ENCODE peak calls at places on chromosome 1, in eight cellular contexts. M is iris pigment epithelial cell, J is cerebellum, D is ELF-1, X is suprapubic skin, Y is GM03348, H is posterior vena cava, R is endothelial cell. T is an unnamed sample.

GRCh38 chr1:201850053-201850397 is 21.1 kb downstream of the IPO9 start:
- DNase-seq in J (no peak), M (peak), Y (peak), H (no peak), D (no peak), R (no peak), X (no peak), T (no peak)

GRCh38 chr1:115534106-115534505 is 107.7 kb upstream of the VANGL1 start:
- DNase-seq in D (peak), J (no peak), R (no peak), M (no peak), Y (no peak), H (no peak), X (no peak), T (no peak)

GRCh38 chr1:182433580-182433979 is 16.4 kb upstream of the RGSL1 start:
- DNase-seq in J (no peak), R (no peak), Y (no peak), M (no peak), X (no peak), D (no peak), H (no peak), T (no peak)

GRCh38 chr1:56532359-56532696 is 47.0 kb downstream of the PLPP3 start:
- DNase-seq in H (no peak), R (no peak), J (no peak), D (no peak), M (peak), X (no peak), Y (peak), T (no peak)

GRCh38 chr1:44810101-44810761 is 1.9 kb downstream of the BTBD19 start:
- DNase-seq in R (no peak), Y (no peak), M (peak), J (no peak), X (peak), D (no peak), H (peak), T (no peak)

GRCh38 chr1:183702087-183702812 is 49.1 kb upstream of the APOBEC4 start:
- DNase-seq in R (no peak), H (no peak), D (no peak), X (no peak), M (no peak), Y (no peak), J (no peak), T (no peak)

GRCh38 chr1:219732814-219733491 is 120.0 kb upstream of the ZC3H11B start:
- DNase-seq in J (no peak), H (no peak), D (no peak), Y (no peak), M (no peak), X (no peak), R (no peak), T (no peak)

GRCh38 chr1:95467036-95467435 is 233.0 kb downstream of the RWDD3 start:
- DNase-seq in J (no peak), D (no peak), X (no peak), H (no peak), R (no peak), Y (no peak), M (no peak), T (no peak)

GRCh38 chr1:18407166-18408045 is 73.3 kb upstream of the KLHDC7A start:
- DNase-seq in R (no peak), Y (no peak), M (no peak), D (peak), H (no peak), J (no peak), X (no peak), T (no peak)

GRCh38 chr1:168084396-168085231 is 52.1 kb downstream of the GPR161 start:
- DNase-seq in J (no peak), M (peak), R (peak), D (peak), H (peak), X (no peak), Y (peak), T (no peak)

GRCh38 chr1:220451541-220451940 is 76.4 kb upstream of the MARK1 start:
- DNase-seq in D (peak), M (no peak), R (no peak), J (no peak), X (no peak), H (no peak), Y (no peak), T (no peak)

GRCh38 chr1:65198095-65198494 is 50.1 kb downstream of the AK4 start:
- DNase-seq in X (no peak), J (no peak), M (no peak), D (no peak), Y (peak), R (no peak), H (no peak), T (no peak)

GRCh38 chr1:8858888-8859706 is 19.4 kb downstream of the ENO1 start:
- DNase-seq in H (no peak), X (no peak), D (peak), R (peak), Y (peak), J (peak), M (peak), T (no peak)

GRCh38 chr1:215958836-215959235 is 391.7 kb downstream of the KCTD3 start:
- DNase-seq in R (no peak), Y (peak), J (no peak), D (no peak), X (no peak), M (no peak), H (no peak), T (no peak)

GRCh38 chr1:178945763-178946266 is 74.9 kb upstream of the ANGPTL1 start:
- DNase-seq in D (peak), H (no peak), Y (peak), J (no peak), M (peak), R (no peak), X (no peak), T (peak)

GRCh38 chr1:5239911-5240310 is 585.5 kb downstream of the AJAP1 start:
- DNase-seq in R (no peak), X (no peak), H (no peak), J (no peak), D (no peak), Y (no peak), M (no peak), T (no peak)

GRCh38 chr1:208201241-208201640 is 42.9 kb downstream of the PLXNA2 start:
- DNase-seq in Y (peak), H (no peak), M (peak), X (no peak), J (no peak), R (no peak), D (no peak), T (no peak)

GRCh38 chr1:205709059-205709398 is 28.7 kb upstream of the SLC45A3 start:
- DNase-seq in H (no peak), D (no peak), J (no peak), M (peak), Y (peak), R (no peak), X (no peak), T (no peak)

GRCh38 chr1:200129480-200129879 is 102.0 kb downstream of the NR5A2 start:
- DNase-seq in Y (no peak), M (no peak), H (no peak), R (no peak), D (peak), J (no peak), X (no peak), T (no peak)

T was measured in type B pancreatic cell.